ENCODE peak calls at places on chromosomes 11 and 22, in four cellular contexts. P is PC-3, C is left colon, V is spleen. U is an unnamed sample.

GRCh38 chr22:24768537-24769374 is 5.8 kb downstream of the PIWIL3 start:
- DNase-seq in P (peak), C (peak), V (no peak), U (peak)

GRCh38 chr11:65997286-65997685 is 4.7 kb downstream of the EIF1AD start:
- DNase-seq in P (no peak), C (no peak), V (no peak), U (no peak)

GRCh38 chr11:10823152-10823579 is 14.4 kb upstream of the EIF4G2 start:
- DNase-seq in P (no peak), C (no peak), V (no peak), U (no peak)

GRCh38 chr11:88631497-88631896 is 294.0 kb upstream of the CTSC start:
- DNase-seq in P (peak), C (no peak), V (no peak), U (no peak)

GRCh38 chr11:128482512-128483191 is 104.7 kb downstream of the ETS1 start:
- DNase-seq in P (no peak), C (no peak), V (no peak), U (no peak)

GRCh38 chr11:77049081-77049480 is 14.9 kb downstream of the B3GNT6 start:
- DNase-seq in P (no peak), C (peak), V (no peak), U (peak)

GRCh38 chr11:104198576-104198975 is 34.6 kb upstream of the PDGFD start:
- DNase-seq in P (no peak), C (no peak), V (no peak), U (no peak)

GRCh38 chr11:123580557-123581275 is 73.7 kb downstream of the SCN3B start:
- DNase-seq in P (peak), C (peak), V (peak), U (peak)

GRCh38 chr11:117045956-117046355 is 52.3 kb downstream of the SIK3 start:
- DNase-seq in P (peak), C (no peak), V (no peak), U (no peak)

GRCh38 chr22:49561976-49562375 is 265.7 kb downstream of the BRD1 start:
- DNase-seq in P (no peak), C (no peak), V (no peak), U (no peak)

GRCh38 chr11:69711824-69712801 is 8.3 kb upstream of the FGF19 start:
- DNase-seq in P (no peak), C (no peak), V (peak), U (no peak)

GRCh38 chr11:63782749-63783148 is 14.2 kb upstream of the ZFTA start:
- DNase-seq in P (no peak), C (no peak), V (no peak), U (no peak)

GRCh38 chr22:49276567-49276966 is 551.1 kb downstream of the BRD1 start:
- DNase-seq in P (no peak), C (no peak), V (peak), U (no peak)

GRCh38 chr22:44728761-44729261 is 23.6 kb upstream of the ARHGAP8 start:
- DNase-seq in P (no peak), C (peak), V (no peak), U (no peak)

GRCh38 chr11:128726464-128727139 is 32.7 kb downstream of the FLI1 start:
- DNase-seq in P (no peak), C (no peak), V (peak), U (peak)

GRCh38 chr11:67534070-67534679 is 10.9 kb upstream of the CABP2 start:
- DNase-seq in P (peak), C (no peak), V (no peak), U (no peak)

GRCh38 chr11:134541355-134541754 is 129.3 kb upstream of the B3GAT1 start:
- DNase-seq in P (no peak), C (no peak), V (no peak), U (no peak)

GRCh38 chr11:78216571-78217287 is 28.0 kb downstream of the USP35 start:
- DNase-seq in P (peak), C (no peak), V (no peak), U (no peak)

GRCh38 chr11:15655552-15655951 is 540.8 kb downstream of the INSC start:
- DNase-seq in P (no peak), C (no peak), V (no peak), U (peak)

GRCh38 chr11:74025467-74026166 is 16.7 kb upstream of the UCP3 start:
- DNase-seq in P (peak), C (no peak), V (no peak), U (no peak)

GRCh38 chr11:131744847-131745246 is 374.4 kb downstream of the NTM start:
- DNase-seq in P (peak), C (no peak), V (no peak), U (no peak)

GRCh38 chr11:48109046-48109666 is 107.5 kb upstream of the OR4B1 start:
- DNase-seq in P (peak), C (no peak), V (no peak), U (no peak)

GRCh38 chr22:37999640-38000272 is 15.4 kb upstream of the SOX10 start:
- DNase-seq in P (peak), C (no peak), V (no peak), U (no peak)

GRCh38 chr11:17563248-17563647 is 16.2 kb downstream of the OTOG start:
- DNase-seq in P (peak), C (no peak), V (no peak), U (peak)

GRCh38 chr11:34915136-34916013 is 804 bp downstream of the APIP start:
- DNase-seq in P (no peak), C (no peak), V (no peak), U (no peak)

GRCh38 chr11:76665172-76665571 is 5.4 kb downstream of the LRRC32 start:
- DNase-seq in P (no peak), C (no peak), V (peak), U (peak)

GRCh38 chr11:76629133-76629852 is 41.3 kb downstream of the LRRC32 start:
- DNase-seq in P (no peak), C (no peak), V (no peak), U (peak)

GRCh38 chr22:34281738-34282137 is 361.5 kb upstream of the LARGE1 start:
- DNase-seq in P (no peak), C (no peak), V (no peak), U (no peak)

GRCh38 chr11:32960553-32961164 is 55.0 kb upstream of the DEPDC7 start:
- DNase-seq in P (peak), C (no peak), V (no peak), U (no peak)

GRCh38 chr11:132205006-132205405 is 834.6 kb downstream of the NTM start:
- DNase-seq in P (no peak), C (no peak), V (no peak), U (no peak)

GRCh38 chr11:63914896-63915681 is 1.9 kb downstream of the RCOR2 start:
- DNase-seq in P (no peak), C (no peak), V (no peak), U (no peak)

GRCh38 chr11:2450321-2451041 is 5.7 kb downstream of the KCNQ1 start:
- DNase-seq in P (no peak), C (no peak), V (peak), U (no peak)

GRCh38 chr11:76609736-76610370 is 60.7 kb downstream of the LRRC32 start:
- DNase-seq in P (no peak), C (no peak), V (no peak), U (peak)

GRCh38 chr11:128627666-128628342 is 40.4 kb upstream of the ETS1 start:
- DNase-seq in P (no peak), C (no peak), V (no peak), U (no peak)

GRCh38 chr11:112977620-112978212 is 16.5 kb downstream of the NCAM1 start:
- DNase-seq in P (no peak), C (no peak), V (no peak), U (no peak)

GRCh38 chr22:30816413-30816812 is 121.7 kb downstream of the OSBP2 start:
- DNase-seq in P (no peak), C (no peak), V (no peak), U (peak)

GRCh38 chr22:47267531-47268282 is 505.3 kb downstream of the TBC1D22A start:
- DNase-seq in P (no peak), C (no peak), V (no peak), U (no peak)

GRCh38 chr11:57124460-57124859 is 57.3 kb upstream of the LRRC55 start:
- DNase-seq in P (no peak), C (no peak), V (no peak), U (no peak)